ENCODE peak calls at places on chromosomes 16 and 17, in four cellular contexts. S is A549, W is transverse colon, L is heart left ventricle. R is an unnamed sample.
A peak's percentile ranks its signal among the peaks of the same experiment; 100 is the strongest.

GRCh38 chr17:8846768-8847211 is 20.7 kb downstream of the PIK3R6 start:
- DNase-seq in S (peak; percentile 64), W (no peak), L (peak; percentile 44), R (no peak)

GRCh38 chr17:42853004-42853403 is 2.0 kb downstream of the AOC3 start:
- DNase-seq in S (no peak), W (no peak), L (no peak), R (no peak)

GRCh38 chr17:15261818-15262290 is 3.3 kb downstream of the PMP22 start:
- DNase-seq in S (peak; percentile 61), W (peak; percentile 20), L (no peak), R (no peak)

GRCh38 chr16:87288753-87289362 is 28.3 kb downstream of the C16orf95 start:
- DNase-seq in S (no peak), W (no peak), L (no peak), R (no peak)

GRCh38 chr17:27455914-27456680 is at the start of gene KSR1:
- DNase-seq in S (peak; percentile 82), W (peak; percentile 89), L (peak; percentile 88), R (peak; percentile 89)

GRCh38 chr17:3773511-3773910 is 27.5 kb downstream of the ITGAE start:
- DNase-seq in S (peak; percentile 46), W (no peak), L (no peak), R (no peak)

GRCh38 chr16:14339694-14340093 is 268.6 kb downstream of the MRTFB start:
- DNase-seq in S (no peak), W (no peak), L (no peak), R (no peak)

GRCh38 chr17:7173687-7174602 is 5.2 kb downstream of the ASGR1 start:
- DNase-seq in S (no peak), W (peak; percentile 50), L (peak; percentile 77), R (no peak)

GRCh38 chr17:29764748-29765147 is 142.0 kb upstream of the CORO6 start:
- DNase-seq in S (no peak), W (no peak), L (no peak), R (no peak)

GRCh38 chr16:70646260-70647241 is at the start of gene IL34:
- DNase-seq in S (no peak), W (no peak), L (peak; percentile 45), R (no peak)

GRCh38 chr17:78044280-78044835 is 84.2 kb downstream of the TMC6 start:
- DNase-seq in S (no peak), W (no peak), L (no peak), R (no peak)

GRCh38 chr17:70050192-70050591 is 24.8 kb upstream of the KCNJ16 start:
- DNase-seq in S (no peak), W (no peak), L (no peak), R (no peak)

GRCh38 chr16:24536671-24537070 is 2.7 kb upstream of the RBBP6 start:
- DNase-seq in S (no peak), W (no peak), L (no peak), R (no peak)
- H3K27ac ChIP-seq in S (peak overlapping the region; percentile 15), W (no peak overlapping the region), L (no peak overlapping the region), R (no peak overlapping the region)

DNA sequence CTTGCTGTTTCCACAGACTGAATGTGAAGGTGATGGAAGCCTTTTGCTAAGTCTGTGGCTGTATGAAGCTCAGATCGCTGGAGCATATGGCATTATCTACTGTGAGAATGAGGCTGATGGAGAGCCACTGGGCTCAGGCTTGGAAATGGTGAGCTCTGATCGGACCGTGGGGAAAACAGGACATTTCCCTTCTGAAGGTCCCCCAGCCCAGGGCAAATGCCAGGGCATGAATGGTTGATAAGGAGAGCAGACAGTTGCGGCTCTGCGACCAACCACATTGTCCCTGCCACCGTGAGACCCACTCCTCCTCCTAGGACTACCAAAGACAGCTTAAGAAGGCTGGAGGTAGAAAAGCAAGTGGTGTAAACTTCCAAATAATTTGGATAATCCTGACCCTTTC is 4.7 kb upstream of the CUEDC1 start:
- DNase-seq in S (no peak), W (no peak), L (no peak), R (peak; percentile 6)
- TF ChIP-seq POLR2A in S (no peak), W (no peak), L (no peak), R (no peak)

GRCh38 chr16:77376358-77376757 is 58.5 kb downstream of the ADAMTS18 start:
- DNase-seq in S (peak; percentile 9), W (no peak), L (no peak), R (no peak)
- TF ChIP-seq CTCF in S (peak; percentile 19), W (peak; percentile 12), L (no peak), R (no peak)

GRCh38 chr16:24035127-24035842 is 199.5 kb downstream of the PRKCB start:
- DNase-seq in S (no peak), W (peak; percentile 15), L (no peak), R (peak; percentile 59)
- H3K27ac ChIP-seq in S (no peak overlapping the region), W (no peak overlapping the region), L (no peak overlapping the region), R (peak overlapping the region; percentile 13)